ENCODE peak calls at places on chromosomes 7 and 10, in seven cellular contexts. G, V, U, B, Z, K and R are unnamed samples.

GRCh38 chr10:50497758-50498157 is 126.0 kb downstream of the SGMS1 start:
- DNase-seq in K (no peak), U (no peak), B (no peak), V (no peak), Z (no peak), G (peak), R (no peak)

GRCh38 chr7:44291066-44291732 is 34.2 kb downstream of the CAMK2B start:
- DNase-seq in K (peak), Z (peak), V (peak), G (peak), U (peak), B (peak), R (peak)

GRCh38 chr7:104894998-104895850 is 118.8 kb upstream of the KMT2E start:
- DNase-seq in B (no peak), V (no peak), G (no peak), U (no peak), K (no peak), Z (no peak), R (no peak)

GRCh38 chr7:132919776-132920175 is 162.1 kb downstream of the CHCHD3 start:
- DNase-seq in Z (no peak), V (no peak), U (no peak), G (peak), K (no peak), B (no peak), R (no peak)

GRCh38 chr7:102061981-102062390 is 224.7 kb upstream of the SH2B2 start:
- DNase-seq in G (peak), K (peak), U (no peak), Z (no peak), V (no peak), B (peak), R (no peak)

GRCh38 chr7:82286096-82286841 is 157.3 kb downstream of the CACNA2D1 start:
- DNase-seq in G (peak), B (no peak), K (no peak), V (no peak), Z (no peak), U (no peak), R (no peak)

GRCh38 chr7:151058766-151059361 is 525 bp upstream of the SLC4A2 start:
- DNase-seq in K (no peak), V (no peak), U (no peak), Z (no peak), B (no peak), G (peak), R (no peak)

GRCh38 chr10:104098360-104098925 is 12.8 kb upstream of the COL17A1 start:
- DNase-seq in U (no peak), B (no peak), Z (no peak), G (no peak), V (no peak), K (no peak), R (no peak)

GRCh38 chr7:156446990-156447389 is 193.6 kb upstream of the RNF32 start:
- DNase-seq in V (no peak), B (no peak), G (no peak), U (no peak), K (no peak), Z (no peak), R (no peak)

GRCh38 chr7:131159961-131160361 is 167.7 kb upstream of the MKLN1 start:
- DNase-seq in K (no peak), G (peak), B (no peak), U (no peak), Z (no peak), V (no peak), R (no peak)

GRCh38 chr7:135991322-135991721 is 14.2 kb upstream of the MTPN start:
- DNase-seq in V (no peak), K (no peak), Z (no peak), U (no peak), B (no peak), G (no peak), R (no peak)

GRCh38 chr10:97915346-97915745 is 65.7 kb downstream of the GOLGA7B start:
- DNase-seq in Z (no peak), G (no peak), K (no peak), V (no peak), U (no peak), B (no peak), R (no peak)

GRCh38 chr10:474946-475345 is 214.5 kb downstream of the DIP2C start:
- DNase-seq in B (no peak), G (no peak), V (no peak), K (no peak), Z (no peak), U (no peak), R (no peak)

GRCh38 chr7:2231992-2232765 is 566 bp downstream of the MAD1L1 start:
- DNase-seq in U (no peak), G (no peak), Z (no peak), B (peak), K (no peak), V (peak), R (peak)

GRCh38 chr7:44100458-44101303 is 3.5 kb upstream of the AEBP1 start:
- DNase-seq in Z (no peak), B (no peak), G (peak), K (no peak), U (no peak), V (no peak), R (no peak)

GRCh38 chr10:103564799-103565365 is 71.4 kb downstream of the NEURL1 start:
- DNase-seq in B (peak), V (peak), U (no peak), G (no peak), K (no peak), Z (no peak), R (no peak)

GRCh38 chr7:12031638-12032037 is 179.5 kb upstream of the TMEM106B start:
- DNase-seq in Z (no peak), V (peak), K (no peak), U (no peak), G (peak), B (no peak), R (no peak)

GRCh38 chr10:14571866-14572507 is 202.7 kb downstream of the FAM107B start:
- DNase-seq in Z (no peak), K (no peak), B (no peak), U (no peak), V (no peak), G (peak), R (no peak)

GRCh38 chr7:142000244-142000643 is 4.6 kb downstream of the MGAM start:
- DNase-seq in K (no peak), Z (no peak), G (no peak), U (no peak), V (no peak), B (no peak), R (no peak)

DNA sequence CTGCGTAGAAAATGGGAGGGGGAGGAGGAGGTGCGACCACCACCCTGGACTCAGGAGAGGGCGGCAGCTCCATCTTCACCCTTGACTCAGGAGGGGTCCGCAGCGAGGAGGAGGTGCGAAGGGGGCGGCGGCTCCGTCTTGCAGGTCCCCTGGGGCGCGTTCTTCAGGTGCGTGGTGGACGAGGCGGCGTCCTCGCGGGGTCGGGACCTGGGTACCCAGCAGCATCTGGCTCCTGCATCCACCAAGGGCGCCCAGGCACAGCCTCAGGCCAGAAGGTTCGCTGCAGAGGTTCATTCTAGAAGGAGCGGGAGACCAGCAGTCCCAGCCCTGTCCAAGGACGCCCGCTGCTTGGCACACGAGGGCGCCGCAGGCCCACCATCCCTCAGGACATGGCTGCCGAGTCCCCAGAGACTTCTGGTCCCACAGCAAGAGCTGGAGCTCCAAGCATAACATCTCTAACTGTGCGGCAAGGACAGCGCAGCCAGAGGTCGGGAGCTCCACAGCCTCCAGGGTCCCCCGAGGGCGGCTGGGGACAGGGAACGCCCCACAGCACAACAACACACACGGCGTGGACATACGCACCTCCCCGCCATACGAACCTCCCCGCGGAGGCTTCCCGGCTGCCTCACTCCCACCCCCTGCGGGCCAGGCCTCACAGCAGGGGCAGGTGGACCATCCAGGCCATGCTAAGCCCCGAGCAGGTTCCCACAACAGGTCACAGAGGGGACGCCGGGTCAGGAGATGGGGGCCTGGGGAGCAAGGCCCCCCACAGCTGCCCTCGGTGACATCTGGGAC is 16.8 kb upstream of the DPYSL4 start:
- DNase-seq in Z (no peak), G (no peak), U (no peak), V (no peak), K (no peak), B (no peak), R (no peak)
- TF ChIP-seq CTCF in Z (no peak), G (no peak), U (no peak), V (peak), K (no peak), B (no peak), R (no peak)

DNA sequence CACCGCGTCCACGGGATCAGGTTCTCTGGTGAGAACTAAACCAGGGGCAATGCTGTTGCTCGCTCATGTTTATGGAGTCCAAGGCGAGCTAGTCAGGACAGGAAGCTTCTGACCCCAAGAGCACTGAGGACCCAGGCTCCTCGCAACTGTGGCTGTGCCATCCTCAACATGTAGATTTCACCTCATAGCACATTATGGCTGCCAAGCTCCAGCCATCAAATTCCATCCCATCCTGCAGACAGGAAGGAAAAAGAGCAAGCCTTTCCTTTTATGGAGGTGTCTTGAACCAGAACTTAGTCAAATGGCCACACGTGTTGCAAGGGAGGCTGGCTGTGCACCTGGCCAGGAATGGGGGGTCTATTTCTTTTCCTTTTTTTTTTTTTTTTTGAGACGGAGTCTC is 16.1 kb upstream of the NKX6-2 start:
- DNase-seq in K (no peak), Z (no peak), B (no peak), G (no peak), V (no peak), U (no peak), R (no peak)
- TF ChIP-seq CTCF in K (no peak), Z (no peak), B (no peak), G (no peak), V (no peak), U (no peak), R (no peak)

DNA sequence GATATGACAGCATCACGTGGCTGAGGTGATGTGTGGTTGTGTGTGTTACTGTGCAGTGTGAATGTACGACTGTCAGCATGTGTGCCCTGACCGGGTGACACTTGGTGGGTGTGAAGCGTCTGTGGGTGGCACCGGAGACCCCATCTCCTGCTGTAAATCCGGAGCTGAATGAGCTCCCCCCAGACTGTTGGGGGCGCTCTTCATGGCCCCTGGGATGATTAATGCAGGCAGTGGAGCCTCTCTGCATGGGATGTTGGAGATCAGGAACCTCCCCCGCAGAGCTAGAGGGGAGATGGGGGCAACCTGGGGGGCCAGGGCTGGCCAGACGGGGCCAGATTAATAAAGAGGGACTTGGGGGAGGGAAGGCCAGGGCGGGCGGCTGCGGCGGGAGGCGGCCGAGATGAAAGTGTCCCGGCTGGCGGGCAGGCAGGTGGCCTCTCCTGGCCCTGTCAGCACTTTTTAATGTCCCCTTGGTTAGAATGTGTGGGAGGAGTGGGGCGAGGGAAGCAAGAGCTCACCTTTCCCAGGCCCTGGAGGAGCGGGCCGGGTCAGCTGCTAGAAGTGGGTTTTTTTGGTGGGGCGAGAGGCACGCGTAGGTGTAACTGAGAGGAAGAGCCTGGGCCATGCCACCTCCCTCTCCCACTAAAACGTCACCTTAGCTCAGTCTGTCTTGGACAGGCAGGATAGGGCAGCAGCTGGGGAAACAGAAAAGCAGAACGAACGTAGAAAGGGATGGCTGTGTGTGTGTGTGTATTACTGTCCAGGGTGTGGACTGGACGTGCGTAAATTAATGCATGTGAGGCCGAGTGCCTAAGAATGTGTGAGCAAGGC is 34.2 kb downstream of the HIF1AN start:
- DNase-seq in Z (no peak), K (no peak), G (no peak), U (no peak), B (peak), V (peak), R (no peak)
- TF ChIP-seq CTCF in Z (no peak), K (no peak), G (no peak), U (no peak), B (peak), V (peak), R (no peak)

GRCh38 chr7:107171496-107171895 is 2.7 kb downstream of the HBP1 start:
- DNase-seq in B (no peak), Z (no peak), V (no peak), K (no peak), G (no peak), U (no peak), R (no peak)

GRCh38 chr7:107168233-107169119 is at the start of gene HBP1:
- DNase-seq in U (peak), B (peak), V (peak), G (peak), Z (peak), K (peak), R (peak)

GRCh38 chr7:107170051-107170661 is 1.4 kb downstream of the HBP1 start:
- DNase-seq in K (no peak), U (no peak), G (no peak), B (no peak), V (no peak), Z (no peak), R (no peak)

GRCh38 chr7:107167483-107168232 is 1.1 kb upstream of the HBP1 start:
- DNase-seq in K (no peak), U (peak), B (peak), G (peak), Z (no peak), V (no peak), R (no peak)

GRCh38 chr7:107169120-107170050 is 582 bp downstream of the HBP1 start:
- DNase-seq in B (peak), V (peak), Z (peak), U (peak), G (peak), K (peak), R (peak)
- TF ChIP-seq CTCF in B (no peak), V (no peak), Z (peak), U (peak), G (no peak), K (no peak), R (no peak)

GRCh38 chr7:55435466-55435865 is 70.3 kb downstream of the LANCL2 start:
- DNase-seq in G (no peak), V (no peak), B (no peak), Z (no peak), K (no peak), U (no peak), R (no peak)

GRCh38 chr7:55431898-55432297 is 66.8 kb downstream of the LANCL2 start:
- DNase-seq in U (no peak), Z (no peak), G (no peak), K (no peak), B (no peak), V (no peak), R (no peak)

GRCh38 chr7:55432506-55432905 is 67.4 kb downstream of the LANCL2 start:
- DNase-seq in V (no peak), B (no peak), K (no peak), U (no peak), G (no peak), Z (no peak), R (no peak)

GRCh38 chr7:55429835-55430499 is 64.8 kb downstream of the LANCL2 start:
- DNase-seq in K (no peak), Z (no peak), V (no peak), G (no peak), U (no peak), B (no peak), R (no peak)

DNA sequence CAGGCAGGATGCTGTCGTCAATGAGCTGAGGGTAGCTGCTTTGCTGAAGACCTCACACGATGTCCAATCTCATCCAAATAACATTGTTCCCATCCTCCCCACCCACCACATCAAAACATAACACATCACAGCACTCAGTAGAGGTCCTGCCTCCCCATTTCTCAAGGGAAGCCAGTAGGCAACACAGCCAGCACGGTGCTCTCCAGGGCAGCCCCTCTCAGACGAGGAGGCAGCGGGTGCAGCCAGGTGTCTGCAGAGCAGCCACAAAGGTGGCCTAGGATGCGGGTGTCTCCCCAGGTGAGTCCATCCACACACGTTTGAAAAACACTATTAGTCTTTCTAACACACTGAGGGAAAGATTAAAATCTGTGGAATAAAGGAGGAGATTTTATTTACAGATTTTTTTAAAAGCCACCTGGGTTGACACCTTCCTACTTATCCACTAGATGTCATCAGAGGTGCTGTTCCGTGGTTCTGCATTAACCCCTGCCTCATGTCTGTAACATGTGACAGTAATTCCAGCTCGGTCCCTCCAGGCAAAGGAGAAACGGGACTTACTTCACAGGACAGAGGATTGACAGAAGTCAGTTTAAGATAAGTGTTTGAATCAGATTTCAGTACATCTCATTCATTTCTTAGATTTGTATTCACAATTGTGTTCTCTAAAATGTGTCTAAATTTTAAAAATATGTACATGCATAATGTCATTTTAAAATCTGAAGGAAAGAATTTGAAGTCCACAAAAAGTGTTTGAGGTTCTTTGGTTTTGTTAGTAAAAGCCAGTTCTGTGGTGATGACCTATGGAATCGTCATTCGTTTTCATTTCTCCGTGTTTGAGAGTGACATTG is 68.0 kb downstream of the LANCL2 start:
- DNase-seq in Z (no peak), G (peak), V (peak), K (no peak), U (no peak), B (no peak), R (no peak)
- TF ChIP-seq CTCF in Z (no peak), G (peak), V (peak), K (no peak), U (peak), B (peak), R (no peak)

GRCh38 chr10:115141254-115141653 is 48.1 kb downstream of the ATRNL1 start:
- DNase-seq in Z (no peak), G (peak), K (no peak), V (no peak), B (no peak), U (no peak), R (no peak)
- TF ChIP-seq CTCF in Z (peak), G (peak), K (no peak), V (peak), B (peak), U (peak), R (peak)

GRCh38 chr7:36284470-36284869 is 105.2 kb upstream of the ANLN start:
- DNase-seq in K (no peak), Z (no peak), U (no peak), B (no peak), G (no peak), V (peak), R (no peak)
- TF ChIP-seq CTCF in K (no peak), Z (no peak), U (no peak), B (no peak), G (no peak), V (peak), R (no peak)

GRCh38 chr7:29345590-29345989 is 151.0 kb downstream of the CHN2 start:
- DNase-seq in B (peak), K (no peak), V (peak), G (peak), Z (no peak), U (peak), R (no peak)
- TF ChIP-seq CTCF in B (peak), K (no peak), V (peak), G (peak), Z (no peak), U (peak), R (no peak)